ENCODE peak calls at places on chromosome 10, in six cellular contexts. G, Y, N, R, O and W are unnamed samples.

GRCh38 chr10:117563780-117564179 is 21.2 kb downstream of the EMX2 start:
- DNase-seq in G (no peak), Y (no peak), N (no peak), R (no peak), O (no peak), W (no peak)

GRCh38 chr10:54262726-54263125 is 538.3 kb downstream of the PCDH15 start:
- DNase-seq in G (no peak), Y (no peak), N (no peak), R (no peak), O (no peak), W (no peak)

GRCh38 chr10:35420044-35420443 is 83.7 kb downstream of the CCNY start:
- DNase-seq in G (no peak), Y (no peak), N (no peak), R (no peak), O (peak; percentile 46), W (no peak)

GRCh38 chr10:62492012-62492869 is 118.1 kb downstream of the ZNF365 start:
- DNase-seq in G (no peak), Y (no peak), N (peak; percentile 41), R (no peak), O (peak; percentile 44), W (no peak)

GRCh38 chr10:125201791-125202622 is 41.6 kb upstream of the CTBP2 start:
- DNase-seq in G (no peak), Y (no peak), N (no peak), R (no peak), O (no peak), W (no peak)

GRCh38 chr10:73780301-73780700 is 1.5 kb upstream of the CHCHD1 start:
- DNase-seq in G (no peak), Y (no peak), N (no peak), R (no peak), O (no peak), W (no peak)

GRCh38 chr10:3704565-3705360 is 80.2 kb downstream of the KLF6 start:
- DNase-seq in G (no peak), Y (no peak), N (no peak), R (no peak), O (no peak), W (no peak)

GRCh38 chr10:25130911-25131310 is 43.9 kb upstream of the GPR158 start:
- DNase-seq in G (no peak), Y (no peak), N (no peak), R (no peak), O (peak; percentile 91), W (no peak)

GRCh38 chr10:126504051-126504760 is 115.9 kb upstream of the ADAM12 start:
- DNase-seq in G (no peak), Y (peak; percentile 53), N (peak; percentile 77), R (peak; percentile 12), O (peak; percentile 62), W (peak; percentile 39)

GRCh38 chr10:88070080-88070880 is 206.9 kb downstream of the PTEN start:
- DNase-seq in G (no peak), Y (no peak), N (no peak), R (no peak), O (peak; percentile 30), W (no peak)

GRCh38 chr10:43278216-43278615 is 11.4 kb upstream of the RASGEF1A start:
- DNase-seq in G (no peak), Y (no peak), N (no peak), R (no peak), O (no peak), W (no peak)

GRCh38 chr10:90193240-90193985 is 492.0 kb downstream of the KIF20B start:
- DNase-seq in G (no peak), Y (no peak), N (no peak), R (no peak), O (peak; percentile 90), W (no peak)

GRCh38 chr10:129911451-129912160 is 52.5 kb downstream of the EBF3 start:
- DNase-seq in G (no peak), Y (no peak), N (no peak), R (no peak), O (no peak), W (no peak)

GRCh38 chr10:33134011-33134751 is 176.2 kb upstream of the ITGB1 start:
- DNase-seq in G (peak; percentile 99), Y (peak; percentile 93), N (no peak), R (peak; percentile 72), O (peak; percentile 99), W (peak; percentile 77)

GRCh38 chr10:122282909-122283308 is 11.8 kb downstream of the BTBD16 start:
- DNase-seq in G (no peak), Y (no peak), N (no peak), R (no peak), O (no peak), W (no peak)

GRCh38 chr10:20105931-20106330 is 289.7 kb downstream of the PLXDC2 start:
- DNase-seq in G (no peak), Y (no peak), N (no peak), R (no peak), O (peak; percentile 95), W (no peak)

GRCh38 chr10:129849452-129849750 is 114.7 kb downstream of the EBF3 start:
- DNase-seq in G (no peak), Y (no peak), N (no peak), R (no peak), O (no peak), W (no peak)

GRCh38 chr10:80204801-80205477 is 398 bp downstream of the ANXA11 start:
- DNase-seq in G (no peak), Y (peak; percentile 28), N (peak; percentile 57), R (peak; percentile 47), O (peak; percentile 37), W (peak; percentile 61)

GRCh38 chr10:98323221-98324164 is 55.5 kb upstream of the LOXL4 start:
- DNase-seq in G (no peak), Y (peak; percentile 88), N (no peak), R (peak; percentile 29), O (peak; percentile 96), W (peak; percentile 28)

GRCh38 chr10:14573666-14574261 is 200.9 kb downstream of the FAM107B start:
- DNase-seq in G (no peak), Y (no peak), N (no peak), R (no peak), O (peak; percentile 27), W (no peak)

GRCh38 chr10:17113889-17114288 is 15.7 kb downstream of the CUBN start:
- DNase-seq in G (peak; percentile 4), Y (peak; percentile 29), N (no peak), R (no peak), O (peak; percentile 48), W (no peak)

GRCh38 chr10:132644544-132645530 is 107.2 kb downstream of the INPP5A start:
- DNase-seq in G (no peak), Y (no peak), N (no peak), R (no peak), O (no peak), W (no peak)

GRCh38 chr10:63683686-63684085 is 162.5 kb downstream of the REEP3 start:
- DNase-seq in G (no peak), Y (no peak), N (no peak), R (no peak), O (no peak), W (no peak)

GRCh38 chr10:36344240-36344639 is 702.1 kb upstream of the FZD8 start:
- DNase-seq in G (no peak), Y (no peak), N (no peak), R (no peak), O (peak; percentile 32), W (no peak)

GRCh38 chr10:35391153-35391953 is 55.0 kb downstream of the CCNY start:
- DNase-seq in G (no peak), Y (no peak), N (no peak), R (no peak), O (no peak), W (no peak)

GRCh38 chr10:119832956-119833355 is 39.7 kb downstream of the MCMBP start:
- DNase-seq in G (no peak), Y (no peak), N (no peak), R (no peak), O (no peak), W (no peak)

GRCh38 chr10:95837783-95838182 is 70.0 kb upstream of the CC2D2B start:
- DNase-seq in G (no peak), Y (no peak), N (no peak), R (no peak), O (no peak), W (no peak)

GRCh38 chr10:48377751-48378585 is 71.5 kb downstream of the MAPK8 start:
- DNase-seq in G (no peak), Y (no peak), N (no peak), R (no peak), O (no peak), W (no peak)

GRCh38 chr10:17536221-17536620 is 81.0 kb downstream of the HACD1 start:
- DNase-seq in G (no peak), Y (no peak), N (no peak), R (no peak), O (no peak), W (no peak)

GRCh38 chr10:49161411-49161997 is 26.7 kb downstream of the TMEM273 start:
- DNase-seq in G (no peak), Y (no peak), N (peak; percentile 49), R (no peak), O (peak; percentile 66), W (no peak)

GRCh38 chr10:75021851-75022250 is 89.6 kb upstream of the SAMD8 start:
- DNase-seq in G (no peak), Y (no peak), N (no peak), R (peak; percentile 30), O (no peak), W (peak; percentile 58)

GRCh38 chr10:15869935-15870334 is 9.6 kb upstream of the MINDY3 start:
- DNase-seq in G (no peak), Y (no peak), N (no peak), R (no peak), O (no peak), W (no peak)
- H3K27me3 ChIP-seq in G (peaks cover 15% of the 10 kb centered on the region), Y (peaks cover 12% of the 10 kb centered on the region), N (peaks cover 68% of the 10 kb centered on the region), R (peaks cover 80% of the 10 kb centered on the region), O (no peaks in the 10 kb centered on the region), W (no peaks in the 10 kb centered on the region)

GRCh38 chr10:114408968-114409444 is 4.7 kb upstream of the AFAP1L2 start:
- DNase-seq in G (no peak), Y (no peak), N (no peak), R (no peak), O (no peak), W (no peak)
- H3K27ac ChIP-seq in G (no peak overlapping the region), Y (no peak overlapping the region), N (no peak overlapping the region), R (no peak overlapping the region), O (no peak overlapping the region), W (no peak overlapping the region)

GRCh38 chr10:104333037-104333727 is 5.1 kb downstream of the ITPRIP start:
- DNase-seq in G (no peak), Y (peak; percentile 18), N (no peak), R (no peak), O (no peak), W (no peak)
- H3K4me3 ChIP-seq in G (no peak overlapping the region), Y (no peak overlapping the region), N (no peak overlapping the region), R (no peak overlapping the region), O (no peak overlapping the region), W (no peak overlapping the region)

GRCh38 chr10:97178074-97178473 is 7.7 kb downstream of the SLIT1 start:
- DNase-seq in G (no peak), Y (no peak), N (no peak), R (no peak), O (no peak), W (no peak)
- H3K27me3 ChIP-seq in G (peaks cover 60% of the 10 kb centered on the region), Y (no peaks in the 10 kb centered on the region), N (peaks cover 82% of the 10 kb centered on the region), R (peaks cover 54% of the 10 kb centered on the region), O (peaks cover 12% of the 10 kb centered on the region), W (no peaks in the 10 kb centered on the region)

GRCh38 chr10:78349165-78349516 is 315.5 kb downstream of the RPS24 start:
- DNase-seq in G (no peak), Y (no peak), N (no peak), R (no peak), O (no peak), W (no peak)
- H3K27ac ChIP-seq in G (no peak overlapping the region), Y (no peak overlapping the region), N (no peak overlapping the region), R (no peak overlapping the region), O (no peak overlapping the region), W (no peak overlapping the region)